ENCODE peak calls at places on chromosomes 4 and X, in five cellular contexts. One of them, this sample, is unnamed.

GRCh38 chrX:135923353-135923752 is 29.8 kb downstream of the SAGE1 start:
- DNase-seq in Peyer's patch: no peak
- DNase-seq in foreskin fibroblast: no peak
- DNase-seq in HCT116: peak; percentile 7
- DNase-seq in lower lobe of right lung: no peak
- DNase-seq in this sample: no peak

GRCh38 chr4:118270492-118270891 is 82.3 kb downstream of the PRSS12 start:
- DNase-seq in Peyer's patch: no peak
- DNase-seq in HCT116: peak; percentile 35
- DNase-seq in lower lobe of right lung: no peak
- DNase-seq in foreskin fibroblast: peak; percentile 72
- DNase-seq in this sample: no peak

GRCh38 chr4:84451546-84451945 is 47.5 kb downstream of the NKX6-1 start:
- DNase-seq in foreskin fibroblast: peak; percentile 2
- DNase-seq in lower lobe of right lung: no peak
- DNase-seq in Peyer's patch: no peak
- DNase-seq in HCT116: no peak
- DNase-seq in this sample: no peak

GRCh38 chr4:183945741-183946140 is 40.6 kb downstream of the STOX2 start:
- DNase-seq in Peyer's patch: no peak
- DNase-seq in lower lobe of right lung: no peak
- DNase-seq in HCT116: no peak
- DNase-seq in foreskin fibroblast: no peak
- DNase-seq in this sample: no peak

GRCh38 chr4:85420831-85421230 is 54.1 kb upstream of the ARHGAP24 start:
- DNase-seq in HCT116: no peak
- DNase-seq in lower lobe of right lung: no peak
- DNase-seq in foreskin fibroblast: no peak
- DNase-seq in Peyer's patch: peak; percentile 23
- DNase-seq in this sample: no peak

GRCh38 chrX:20362268-20363002 is 95.7 kb upstream of the RPS6KA3 start:
- DNase-seq in Peyer's patch: no peak
- DNase-seq in lower lobe of right lung: no peak
- DNase-seq in foreskin fibroblast: peak; percentile 47
- DNase-seq in HCT116: no peak
- DNase-seq in this sample: peak; percentile 39

GRCh38 chrX:1361275-1361674 is 24.7 kb downstream of the IL3RA start:
- DNase-seq in Peyer's patch: peak; percentile 11
- DNase-seq in foreskin fibroblast: no peak
- DNase-seq in lower lobe of right lung: no peak
- DNase-seq in HCT116: no peak
- DNase-seq in this sample: no peak

GRCh38 chr4:47221721-47222120 is 190.4 kb downstream of the GABRB1 start:
- DNase-seq in HCT116: no peak
- DNase-seq in lower lobe of right lung: no peak
- DNase-seq in foreskin fibroblast: peak; percentile 83
- DNase-seq in Peyer's patch: no peak
- DNase-seq in this sample: no peak

GRCh38 chrX:121407627-121408026 is 360.2 kb downstream of the GLUD2 start:
- DNase-seq in lower lobe of right lung: no peak
- DNase-seq in foreskin fibroblast: no peak
- DNase-seq in HCT116: no peak
- DNase-seq in Peyer's patch: no peak
- DNase-seq in this sample: no peak

GRCh38 chrX:129771266-129771995 is 8.3 kb upstream of the SASH3 start:
- DNase-seq in lower lobe of right lung: no peak
- DNase-seq in HCT116: no peak
- DNase-seq in foreskin fibroblast: no peak
- DNase-seq in Peyer's patch: peak; percentile 53
- DNase-seq in this sample: no peak

GRCh38 chr4:4899202-4899925 is 39.9 kb downstream of the MSX1 start:
- DNase-seq in lower lobe of right lung: no peak
- DNase-seq in HCT116: no peak
- DNase-seq in Peyer's patch: no peak
- DNase-seq in foreskin fibroblast: no peak
- DNase-seq in this sample: no peak

GRCh38 chrX:121106484-121107235 is 59.2 kb downstream of the GLUD2 start:
- DNase-seq in Peyer's patch: no peak
- DNase-seq in HCT116: no peak
- DNase-seq in lower lobe of right lung: no peak
- DNase-seq in foreskin fibroblast: no peak
- DNase-seq in this sample: no peak

GRCh38 chrX:23434356-23434884 is 99.8 kb downstream of the PTCHD1 start:
- DNase-seq in Peyer's patch: peak; percentile 17
- DNase-seq in HCT116: no peak
- DNase-seq in lower lobe of right lung: peak; percentile 65
- DNase-seq in foreskin fibroblast: peak; percentile 39
- DNase-seq in this sample: peak; percentile 6

GRCh38 chr4:181061787-181062186 is 1181.4 kb upstream of the TENM3 start:
- DNase-seq in lower lobe of right lung: no peak
- DNase-seq in Peyer's patch: no peak
- DNase-seq in foreskin fibroblast: no peak
- DNase-seq in HCT116: no peak
- DNase-seq in this sample: no peak

GRCh38 chr4:129362685-129363274 is 266.8 kb downstream of the C4orf33 start:
- DNase-seq in foreskin fibroblast: peak; percentile 67
- DNase-seq in Peyer's patch: no peak
- DNase-seq in lower lobe of right lung: no peak
- DNase-seq in HCT116: peak; percentile 57
- DNase-seq in this sample: peak; percentile 38

GRCh38 chrX:54496517-54496852 is 451 bp upstream of the FGD1 start:
- DNase-seq in Peyer's patch: no peak
- DNase-seq in foreskin fibroblast: no peak
- DNase-seq in HCT116: no peak
- DNase-seq in lower lobe of right lung: no peak
- DNase-seq in this sample: no peak

GRCh38 chr4:185307136-185307950 is 88.4 kb downstream of the LRP2BP start:
- DNase-seq in Peyer's patch: no peak
- DNase-seq in HCT116: no peak
- DNase-seq in foreskin fibroblast: no peak
- DNase-seq in lower lobe of right lung: no peak
- DNase-seq in this sample: peak; percentile 45

GRCh38 chrX:38618152-38618551 is 56.8 kb downstream of the TSPAN7 start:
- DNase-seq in lower lobe of right lung: no peak
- DNase-seq in foreskin fibroblast: no peak
- DNase-seq in Peyer's patch: no peak
- DNase-seq in HCT116: no peak
- DNase-seq in this sample: no peak

GRCh38 chrX:33194876-33195433 is 16.4 kb downstream of the DMD start:
- DNase-seq in Peyer's patch: no peak
- DNase-seq in foreskin fibroblast: no peak
- DNase-seq in lower lobe of right lung: no peak
- DNase-seq in HCT116: no peak
- DNase-seq in this sample: no peak

GRCh38 chr4:62014982-62015739 is 815.0 kb downstream of the ADGRL3 start:
- DNase-seq in Peyer's patch: no peak
- DNase-seq in foreskin fibroblast: no peak
- DNase-seq in HCT116: no peak
- DNase-seq in lower lobe of right lung: no peak
- DNase-seq in this sample: peak; percentile 54

DNA sequence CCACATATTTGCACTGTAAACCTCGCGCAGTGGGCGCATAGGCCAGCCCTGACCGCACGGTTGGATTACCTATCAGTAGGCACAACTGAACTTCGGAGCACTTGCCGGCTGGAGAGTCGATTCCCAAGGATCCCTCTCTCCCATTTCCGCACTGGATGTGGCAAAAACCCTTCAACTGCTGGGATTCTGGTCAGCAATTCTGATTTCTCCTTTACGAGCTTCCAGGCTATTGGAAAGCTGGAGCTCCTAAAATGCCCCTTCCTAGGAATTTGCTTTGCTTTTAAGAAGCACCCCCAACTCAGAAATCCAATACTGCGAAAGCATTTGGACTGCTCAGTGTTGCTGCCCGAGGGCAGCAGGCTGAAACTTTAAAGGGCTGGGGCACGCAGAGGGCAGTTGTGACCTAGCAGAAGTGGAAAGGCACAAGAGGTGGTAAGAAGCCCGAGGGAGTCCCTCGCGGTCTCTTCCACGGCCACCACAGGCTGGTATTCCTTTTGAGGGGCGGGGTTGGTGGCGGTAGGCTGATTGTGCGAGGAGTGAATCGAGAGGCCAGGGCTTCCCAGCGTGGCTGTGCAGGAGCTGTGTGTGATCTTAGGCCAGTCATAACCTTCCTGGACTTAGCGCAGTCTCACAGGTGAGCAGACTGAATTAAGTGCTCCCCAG is 1.6 kb downstream of the ZAR1 start:
- DNase-seq in foreskin fibroblast: no peak
- DNase-seq in lower lobe of right lung: no peak
- DNase-seq in Peyer's patch: no peak
- DNase-seq in HCT116: no peak
- DNase-seq in this sample: no peak
- H3K4me3 ChIP-seq in foreskin fibroblast: no peak overlapping the region
- H3K4me3 ChIP-seq in lower lobe of right lung: no peak overlapping the region
- H3K4me3 ChIP-seq in Peyer's patch: no peak overlapping the region
- H3K4me3 ChIP-seq in HCT116: no peak overlapping the region
- H3K4me3 ChIP-seq in this sample: no peak overlapping the region

GRCh38 chrX:110167952-110168451 is 149.9 kb downstream of the AMMECR1 start:
- DNase-seq in Peyer's patch: no peak
- DNase-seq in HCT116: no peak
- DNase-seq in foreskin fibroblast: peak; percentile 43
- DNase-seq in lower lobe of right lung: peak; percentile 46
- DNase-seq in this sample: no peak
- TF ChIP-seq CTCF in Peyer's patch: no peak
- TF ChIP-seq CTCF in HCT116: peak; percentile 68
- TF ChIP-seq CTCF in foreskin fibroblast: peak; percentile 52
- TF ChIP-seq CTCF in lower lobe of right lung: peak; percentile 48
- TF ChIP-seq CTCF in this sample: peak; percentile 63

DNA sequence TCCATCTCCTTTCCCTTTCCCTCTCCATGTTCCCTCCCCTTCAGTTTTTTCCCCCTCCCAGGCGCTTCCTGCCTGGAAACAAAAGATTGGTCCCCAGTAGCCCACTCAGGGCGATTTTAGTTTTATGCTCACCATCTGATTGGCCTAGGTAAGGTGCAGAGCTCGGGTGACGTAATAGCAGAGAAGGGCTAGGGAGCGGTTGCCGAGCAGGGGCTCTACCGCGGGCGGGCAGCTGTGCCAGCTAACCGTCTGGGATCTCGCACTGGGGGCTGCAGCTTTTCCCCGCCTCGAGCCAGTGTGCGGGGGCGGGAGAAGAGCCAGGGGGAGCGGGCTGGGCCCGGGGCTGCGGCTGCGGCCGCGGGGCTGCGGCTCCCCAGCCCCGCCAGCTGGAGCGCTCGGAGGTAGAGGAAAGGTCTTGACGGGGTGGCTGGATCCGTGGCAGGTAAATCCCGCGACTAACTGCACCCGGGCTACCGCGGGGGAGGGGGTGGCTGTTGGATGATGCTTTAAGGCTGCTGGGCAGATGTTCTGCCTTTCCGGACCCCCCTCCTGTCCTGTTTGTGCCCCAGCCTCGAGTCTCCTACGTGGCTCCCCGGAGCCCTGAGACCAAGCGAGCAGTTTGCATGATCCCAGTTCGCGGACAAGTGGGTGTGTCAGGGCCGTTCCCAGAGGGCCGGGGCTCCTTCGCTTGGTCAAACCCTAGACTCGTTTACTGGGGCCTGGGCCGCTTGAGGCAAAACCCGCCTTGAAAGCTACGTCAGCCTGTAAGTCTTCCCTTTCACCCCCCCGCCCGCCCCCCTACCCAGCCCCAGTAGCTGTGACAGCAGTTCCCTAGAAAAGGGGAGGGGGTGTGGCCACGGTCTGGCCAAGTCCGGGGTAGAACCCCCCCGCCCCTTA is at the start of gene PAK3:
- DNase-seq in lower lobe of right lung: peak; percentile 37
- DNase-seq in HCT116: no peak
- DNase-seq in foreskin fibroblast: peak; percentile 15
- DNase-seq in Peyer's patch: no peak
- DNase-seq in this sample: peak; percentile 60
- H3K4me3 ChIP-seq in lower lobe of right lung: peak within 1 kb of the TSS; percentile 50
- H3K4me3 ChIP-seq in HCT116: no peak within 1 kb of the TSS
- H3K4me3 ChIP-seq in foreskin fibroblast: peak within 1 kb of the TSS; percentile 46
- H3K4me3 ChIP-seq in Peyer's patch: peak within 1 kb of the TSS; percentile 48
- H3K4me3 ChIP-seq in this sample: peak within 1 kb of the TSS; percentile 53

GRCh38 chr4:107379054-107379869 is 340.8 kb downstream of the PAPSS1 start:
- DNase-seq in lower lobe of right lung: no peak
- DNase-seq in Peyer's patch: no peak
- DNase-seq in HCT116: no peak
- DNase-seq in foreskin fibroblast: peak; percentile 59
- DNase-seq in this sample: peak; percentile 10
- TF ChIP-seq CTCF in lower lobe of right lung: no peak
- TF ChIP-seq CTCF in Peyer's patch: no peak
- TF ChIP-seq CTCF in HCT116: no peak
- TF ChIP-seq CTCF in foreskin fibroblast: peak; percentile 19
- TF ChIP-seq CTCF in this sample: no peak

GRCh38 chr4:55636622-55636999 is 513 bp upstream of the NMU start:
- DNase-seq in HCT116: no peak
- DNase-seq in lower lobe of right lung: no peak
- DNase-seq in foreskin fibroblast: peak; percentile 7
- DNase-seq in Peyer's patch: no peak
- DNase-seq in this sample: no peak

GRCh38 chr4:55637272-55637820 is 1.2 kb upstream of the NMU start:
- DNase-seq in HCT116: no peak
- DNase-seq in foreskin fibroblast: no peak
- DNase-seq in lower lobe of right lung: no peak
- DNase-seq in Peyer's patch: no peak
- DNase-seq in this sample: no peak

GRCh38 chr4:55635282-55635681 is 816 bp downstream of the NMU start:
- DNase-seq in Peyer's patch: no peak
- DNase-seq in foreskin fibroblast: peak; percentile 7
- DNase-seq in lower lobe of right lung: no peak
- DNase-seq in HCT116: no peak
- DNase-seq in this sample: no peak

GRCh38 chr4:55634417-55635128 is 1.5 kb downstream of the NMU start:
- DNase-seq in HCT116: no peak
- DNase-seq in foreskin fibroblast: no peak
- DNase-seq in Peyer's patch: no peak
- DNase-seq in lower lobe of right lung: no peak
- DNase-seq in this sample: no peak

DNA sequence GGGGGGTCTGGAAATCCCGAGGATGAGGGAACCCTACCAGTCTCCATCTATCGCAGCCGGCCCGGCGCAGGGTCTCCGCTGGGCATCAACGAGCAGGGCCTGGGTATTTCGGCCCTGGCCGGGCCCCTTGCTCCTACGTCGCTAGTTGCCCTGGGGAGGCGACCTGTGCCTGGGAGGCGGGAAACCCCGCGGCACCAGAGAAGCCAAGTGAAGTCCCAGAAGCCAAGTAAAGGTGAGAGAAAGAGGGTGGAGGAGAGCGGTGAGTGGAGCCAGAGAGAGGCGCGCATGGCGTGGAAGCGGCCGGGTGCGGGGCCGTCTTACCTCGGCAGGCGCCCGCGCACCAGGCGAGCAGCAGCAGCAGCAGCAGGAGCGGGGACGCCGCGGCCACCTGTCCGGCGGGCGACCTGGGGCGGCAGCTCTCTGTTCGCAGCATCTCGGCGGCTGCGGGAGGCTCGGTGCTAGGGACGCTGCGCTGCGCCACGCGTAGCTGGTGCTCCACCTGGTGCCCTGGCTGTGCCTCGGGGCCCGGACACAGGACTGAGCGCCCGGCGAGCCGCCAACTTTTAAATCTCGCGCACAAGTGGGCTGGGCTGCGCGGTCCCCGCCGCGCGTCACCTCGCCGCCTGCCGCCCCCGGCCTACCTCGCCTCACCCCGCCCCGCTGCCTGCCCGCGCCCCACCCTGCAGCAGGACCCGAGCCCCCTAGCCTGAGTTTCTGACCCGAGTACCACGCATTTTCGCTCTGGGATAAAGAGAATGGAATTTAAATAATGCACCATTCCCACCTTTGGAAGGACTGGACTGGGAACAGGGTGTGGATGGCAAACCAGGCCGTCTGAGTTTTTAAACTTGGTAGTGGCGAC is at the start of gene NMU:
- DNase-seq in Peyer's patch: no peak
- DNase-seq in HCT116: peak; percentile 67
- DNase-seq in foreskin fibroblast: peak; percentile 46
- DNase-seq in lower lobe of right lung: peak; percentile 78
- DNase-seq in this sample: no peak
- H3K4me3 ChIP-seq in Peyer's patch: peak within 1 kb of the TSS; percentile 46
- H3K4me3 ChIP-seq in HCT116: peak within 1 kb of the TSS; percentile 77
- H3K4me3 ChIP-seq in foreskin fibroblast: peak within 1 kb of the TSS; percentile 15
- H3K4me3 ChIP-seq in lower lobe of right lung: peak within 1 kb of the TSS; percentile 53
- H3K4me3 ChIP-seq in this sample: peak within 1 kb of the TSS; percentile 57